ENCODE peak calls at places on chromosomes 5 and 9, in eight cellular contexts. O is hepatocyte, F is PC-3, M is PC-9, U is Karpas-422, H is SK-N-SH, Q is GM23338, L is MM.1S. W is an unnamed sample. For H3K9me2, the result is how much of the 10 kb centered on the place peaks cover.

GRCh38 chr5:164713682-164714081 is 1208.3 kb downstream of the MAT2B start:
- DNase-seq in O (no peak), F (no peak), M (no peak), U (no peak), H (no peak), Q (no peak), L (no peak), W (no peak)

GRCh38 chr5:143879646-143880045 is 67.7 kb downstream of the HMHB1 start:
- DNase-seq in O (no peak), F (no peak), M (no peak), U (no peak), H (no peak), Q (no peak), L (no peak), W (no peak)

GRCh38 chr5:122053181-122054109 is 24.6 kb downstream of the LOX start:
- DNase-seq in O (no peak), F (no peak), M (no peak), U (no peak), H (no peak), Q (no peak), L (no peak), W (peak)

GRCh38 chr5:2163457-2163856 is 280.7 kb upstream of the IRX4 start:
- DNase-seq in O (no peak), F (no peak), M (no peak), U (no peak), H (no peak), Q (no peak), L (no peak), W (no peak)

GRCh38 chr5:2806176-2806575 is 54.7 kb upstream of the IRX2 start:
- DNase-seq in O (no peak), F (no peak), M (no peak), U (no peak), H (no peak), Q (no peak), L (no peak), W (no peak)

GRCh38 chr5:79186021-79186420 is 49.9 kb upstream of the JMY start:
- DNase-seq in O (no peak), F (no peak), M (no peak), U (no peak), H (no peak), Q (no peak), L (no peak), W (no peak)

GRCh38 chr9:73038089-73038509 is 85.2 kb upstream of the ALDH1A1 start:
- DNase-seq in O (no peak), F (no peak), M (peak), U (no peak), H (no peak), Q (no peak), L (no peak), W (peak)

GRCh38 chr9:92140074-92140753 is 25.0 kb upstream of the SPTLC1 start:
- DNase-seq in O (peak), F (peak), M (peak), U (peak), H (peak), Q (peak), L (peak), W (peak)

GRCh38 chr5:36696059-36696673 is 89.8 kb downstream of the SLC1A3 start:
- DNase-seq in O (peak), F (peak), M (peak), U (peak), H (peak), Q (peak), L (peak), W (peak)

GRCh38 chr5:168637281-168637680 is 58.1 kb upstream of the PANK3 start:
- DNase-seq in O (no peak), F (no peak), M (no peak), U (no peak), H (no peak), Q (peak), L (no peak), W (no peak)

GRCh38 chr9:95450171-95451107 is 66.3 kb downstream of the PTCH1 start:
- DNase-seq in O (peak), F (no peak), M (no peak), U (no peak), H (peak), Q (peak), L (no peak), W (no peak)
- H3K27ac ChIP-seq in O (peak), F (no peak), M (no peak), U (no peak), H (no peak), Q (peak), L (no peak), W (no peak)

GRCh38 chr9:21804336-21804735 is 1.9 kb downstream of the MTAP start:
- DNase-seq in O (no peak), F (no peak), M (no peak), U (no peak), H (no peak), Q (no peak), L (no peak), W (no peak)
- H3K9me2 ChIP-seq in O (under half), F (under half), M (under half), U (under half), H (under half), Q (under half), L (under half), W (under half)

GRCh38 chr9:129542761-129543160 is 78.1 kb downstream of the C9orf50 start:
- DNase-seq in O (no peak), F (peak), M (no peak), U (no peak), H (no peak), Q (no peak), L (no peak), W (no peak)

GRCh38 chr9:129544766-129545165 is 76.1 kb downstream of the C9orf50 start:
- DNase-seq in O (no peak), F (peak), M (no peak), U (no peak), H (no peak), Q (no peak), L (no peak), W (peak)

GRCh38 chr9:129539446-129539845 is 81.5 kb downstream of the C9orf50 start:
- DNase-seq in O (no peak), F (no peak), M (no peak), U (no peak), H (no peak), Q (no peak), L (no peak), W (no peak)
- H3K27ac ChIP-seq in O (no peak), F (no peak), M (no peak), U (no peak), H (no peak), Q (no peak), L (no peak), W (no peak)

DNA sequence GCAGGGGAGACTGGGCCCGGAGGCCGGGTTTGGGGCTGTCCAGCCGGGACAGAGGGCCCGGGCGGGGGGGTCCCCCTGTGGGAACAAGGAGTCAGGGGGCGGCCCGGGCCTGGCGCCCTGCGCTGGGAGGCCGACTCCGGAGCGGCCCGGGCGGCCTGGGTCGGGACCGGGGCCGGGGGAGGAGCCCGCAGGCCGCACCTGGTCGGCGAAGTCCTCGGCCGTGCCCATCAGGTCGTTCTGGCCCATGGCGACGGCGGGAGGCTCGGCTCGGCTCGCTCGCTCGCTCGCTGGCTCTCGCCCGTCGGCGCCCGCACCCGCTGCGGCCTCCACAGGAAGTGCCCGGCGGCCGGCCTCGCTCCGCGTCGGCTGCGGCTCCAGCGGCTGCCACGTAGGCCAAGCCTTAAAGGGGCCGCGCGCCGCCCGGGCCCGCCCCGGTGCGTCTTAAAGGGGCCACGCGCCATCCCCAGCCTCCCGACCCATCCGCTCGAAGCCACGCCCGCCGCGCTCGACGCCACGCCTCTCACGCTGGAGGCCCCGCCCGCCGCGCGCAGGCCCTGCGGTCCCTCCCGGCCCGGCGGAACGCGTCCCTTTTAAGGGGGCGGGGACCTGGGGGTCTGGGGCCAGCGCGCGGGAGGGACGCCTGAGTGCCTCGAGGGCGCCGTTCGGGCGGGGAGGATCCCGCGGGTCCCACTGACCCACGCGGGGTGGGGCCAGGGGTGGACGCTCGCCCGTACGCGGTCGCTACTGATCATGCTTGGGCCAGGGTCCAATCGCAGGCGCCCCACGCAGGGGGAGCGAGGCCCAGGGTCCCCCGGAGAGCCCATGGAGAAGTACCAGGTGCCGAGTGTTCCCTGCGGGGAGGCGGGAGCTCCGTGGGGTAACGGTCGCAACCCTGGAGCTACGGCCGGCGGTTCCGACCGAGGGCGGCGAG is at the start of the genes STKLD1 and SURF4:
- DNase-seq in O (peak), F (peak), M (peak), U (peak), H (peak), Q (peak), L (peak), W (peak)
- H3K9me2 ChIP-seq in O (under half), F (under half), M (under half), U (under half), H (under half), Q (under half), L (under half), W (under half)

GRCh38 chr5:31798168-31798567 is 159.2 kb downstream of the PDZD2 start:
- DNase-seq in O (no peak), F (no peak), M (no peak), U (no peak), H (no peak), Q (no peak), L (no peak), W (no peak)

DNA sequence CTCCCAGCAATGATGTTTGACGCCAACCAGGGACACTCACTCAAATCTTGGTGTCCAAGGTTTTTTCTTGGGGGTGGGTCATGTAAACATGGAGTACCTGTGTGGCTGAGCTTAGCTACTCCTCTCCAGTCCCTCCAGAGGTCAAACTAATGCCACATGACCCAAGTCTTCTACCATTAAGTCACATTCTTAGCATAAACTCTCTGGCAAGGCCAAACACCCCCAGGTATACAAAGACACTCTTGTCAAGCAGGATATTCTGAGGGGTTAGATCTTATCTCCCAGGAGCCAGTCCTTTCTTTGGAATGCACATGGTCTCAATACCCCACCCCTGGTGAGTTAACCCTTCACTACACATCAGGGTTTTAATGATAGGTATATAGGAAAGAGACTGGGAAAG is 161.4 kb downstream of the PDZD2 start:
- DNase-seq in O (no peak), F (no peak), M (no peak), U (no peak), H (no peak), Q (no peak), L (no peak), W (no peak)
- H3K27ac ChIP-seq in O (no peak), F (no peak), M (no peak), U (no peak), H (no peak), Q (no peak), L (no peak), W (no peak)

GRCh38 chr9:134425815-134426214 is 99.6 kb downstream of the RXRA start:
- DNase-seq in O (no peak), F (no peak), M (no peak), U (no peak), H (no peak), Q (no peak), L (no peak), W (no peak)
- H3K9me2 ChIP-seq in O (under half), F (under half), M (under half), U (under half), H (under half), Q (under half), L (under half), W (under half)